ENCODE peak calls at places on chromosome 2, in ten cellular contexts. U is sigmoid colon, K is HCT116, M is transverse colon, R is K562, Q is upper lobe of left lung, Y is HepG2, N is spleen, V is endothelial cell of umbilical vein, I is stomach. D is an unnamed sample.

GRCh38 chr2:232363784-232364615 is 14.6 kb upstream of the ALPP start:
- DNase-seq in K (no peak), I (no peak), U (peak), R (no peak), V (no peak), Y (no peak), N (peak), Q (peak), M (no peak), D (no peak)

GRCh38 chr2:203916756-203917155 is 19.8 kb upstream of the ICOS start:
- DNase-seq in Y (no peak), R (no peak), N (no peak), K (no peak), I (no peak), V (no peak), M (no peak), U (no peak), Q (no peak), D (no peak)

GRCh38 chr2:3729055-3729448 is 25.7 kb downstream of the DCDC2C start:
- DNase-seq in U (no peak), V (no peak), M (no peak), I (no peak), N (no peak), Q (no peak), Y (no peak), R (no peak), K (no peak), D (no peak)

GRCh38 chr2:186919272-186919671 is 70.3 kb upstream of the ZSWIM2 start:
- DNase-seq in N (no peak), Q (no peak), R (no peak), I (no peak), K (peak), M (no peak), V (peak), U (no peak), Y (no peak), D (no peak)

GRCh38 chr2:181673178-181673577 is 7.1 kb downstream of the NEUROD1 start:
- DNase-seq in K (no peak), M (no peak), I (no peak), Q (no peak), V (no peak), U (no peak), Y (no peak), R (no peak), N (no peak), D (no peak)

GRCh38 chr2:182894174-182894573 is 27.7 kb upstream of the FRZB start:
- DNase-seq in I (no peak), U (no peak), N (no peak), M (no peak), Y (no peak), V (no peak), K (no peak), R (no peak), Q (no peak), D (no peak)

GRCh38 chr2:180356676-180357075 is 349.6 kb upstream of the CWC22 start:
- DNase-seq in V (no peak), K (no peak), Y (no peak), Q (no peak), N (no peak), U (no peak), I (no peak), R (no peak), M (no peak), D (no peak)

GRCh38 chr2:173667415-173667814 is 297.8 kb downstream of the SP3 start:
- DNase-seq in R (no peak), Q (no peak), Y (peak), N (no peak), I (no peak), M (no peak), U (no peak), K (peak), V (no peak), D (no peak)

GRCh38 chr2:108640731-108641130 is 78.6 kb upstream of the RANBP2 start:
- DNase-seq in M (no peak), V (peak), Q (no peak), R (no peak), N (no peak), Y (no peak), I (no peak), U (no peak), K (no peak), D (no peak)

GRCh38 chr2:121245913-121246312 is 39.1 kb downstream of the TFCP2L1 start:
- DNase-seq in I (no peak), U (peak), Q (no peak), M (peak), R (no peak), V (no peak), N (peak), Y (no peak), K (no peak), D (no peak)

GRCh38 chr2:36663314-36663713 is 33.2 kb upstream of the VIT start:
- DNase-seq in N (no peak), V (no peak), Q (no peak), M (no peak), Y (no peak), R (no peak), K (no peak), I (no peak), U (no peak), D (no peak)

GRCh38 chr2:33068261-33068660 is 121.5 kb downstream of the LTBP1 start:
- DNase-seq in Q (no peak), V (no peak), K (no peak), I (no peak), Y (no peak), R (no peak), M (no peak), N (no peak), U (no peak), D (no peak)

GRCh38 chr2:229775614-229776313 is 61.4 kb upstream of the DNER start:
- DNase-seq in U (no peak), Y (no peak), K (no peak), I (no peak), Q (no peak), M (no peak), V (no peak), R (no peak), N (no peak), D (no peak)

GRCh38 chr2:150644298-150645067 is 157.0 kb upstream of the RND3 start:
- DNase-seq in R (no peak), M (no peak), Q (no peak), V (no peak), N (no peak), U (no peak), K (no peak), I (no peak), Y (no peak), D (no peak)

GRCh38 chr2:9757430-9758287 is 85.6 kb upstream of the TAF1B start:
- DNase-seq in I (no peak), N (no peak), R (no peak), V (no peak), K (no peak), U (no peak), M (no peak), Q (no peak), Y (no peak), D (no peak)

GRCh38 chr2:98434492-98434891 is 10.2 kb upstream of the INPP4A start:
- DNase-seq in Q (no peak), I (no peak), U (no peak), V (no peak), K (no peak), M (no peak), Y (no peak), N (no peak), R (no peak), D (no peak)

GRCh38 chr2:189276277-189276676 is 96.7 kb upstream of the COL5A2 start:
- DNase-seq in R (no peak), K (no peak), N (no peak), I (no peak), U (no peak), M (no peak), Y (no peak), V (peak), Q (no peak), D (no peak)
- TF ChIP-seq POLR2AphosphoS5 in R (no peak), K (no peak), N (no peak), I (no peak), U (no peak), M (no peak), Y (no peak), V (no peak), Q (no peak), D (no peak)

GRCh38 chr2:29154610-29155009 is 39.4 kb downstream of the CLIP4 start:
- DNase-seq in K (no peak), Y (no peak), N (no peak), V (no peak), M (no peak), I (no peak), Q (no peak), R (no peak), U (no peak), D (no peak)

GRCh38 chr2:29159125-29159524 is 43.9 kb downstream of the CLIP4 start:
- DNase-seq in V (no peak), Y (no peak), Q (no peak), N (no peak), M (no peak), R (no peak), I (no peak), U (no peak), K (no peak), D (no peak)

GRCh38 chr2:29160184-29160583 is 45.0 kb downstream of the CLIP4 start:
- DNase-seq in M (no peak), V (no peak), R (no peak), Q (no peak), U (no peak), Y (no peak), K (no peak), I (no peak), N (no peak), D (no peak)

GRCh38 chr2:29155578-29155977 is 40.4 kb downstream of the CLIP4 start:
- DNase-seq in Y (no peak), I (no peak), U (no peak), N (no peak), V (no peak), K (no peak), Q (no peak), R (no peak), M (no peak), D (no peak)

DNA sequence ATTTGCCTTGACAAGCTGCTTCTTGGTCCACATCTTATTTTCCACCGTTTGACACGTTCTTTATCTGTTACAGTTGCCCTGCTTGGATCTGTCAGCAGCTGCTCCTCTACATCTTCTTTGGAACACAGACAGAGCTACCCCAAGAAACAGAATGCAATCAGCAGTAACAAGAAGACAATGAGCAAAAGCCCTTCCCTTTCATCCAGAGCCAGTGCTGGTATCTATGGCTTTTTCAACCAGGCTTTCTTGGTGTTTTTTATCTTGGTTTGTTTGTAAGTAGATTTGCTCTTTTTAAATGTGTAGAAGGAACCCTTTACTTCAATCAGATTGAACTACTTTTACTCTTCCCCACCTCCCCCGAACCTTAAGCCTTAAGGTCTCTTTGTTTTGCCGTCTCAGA is 41.9 kb downstream of the CLIP4 start:
- DNase-seq in U (no peak), I (no peak), K (no peak), N (no peak), Q (no peak), V (no peak), Y (no peak), R (no peak), M (no peak), D (no peak)
- H3K4me3 ChIP-seq in U (no peak), I (no peak), K (no peak), N (no peak), Q (no peak), V (no peak), Y (no peak), R (no peak), M (no peak), D (no peak)

GRCh38 chr2:152201466-152201830 is 25.9 kb upstream of the STAM2 start:
- DNase-seq in U (no peak), R (no peak), N (no peak), K (no peak), Y (no peak), I (no peak), V (no peak), M (no peak), Q (no peak), D (no peak)
- H3K27ac ChIP-seq in U (no peak), R (no peak), N (no peak), K (no peak), Y (no peak), I (no peak), V (no peak), M (no peak), Q (no peak), D (no peak)

GRCh38 chr2:47868611-47869352 is 37.5 kb downstream of the FBXO11 start:
- DNase-seq in M (no peak), R (no peak), U (no peak), Y (no peak), I (no peak), K (no peak), V (peak), N (no peak), Q (no peak), D (no peak)

GRCh38 chr2:47870668-47871540 is 35.4 kb downstream of the FBXO11 start:
- DNase-seq in V (no peak), N (no peak), I (no peak), Q (no peak), M (no peak), U (no peak), Y (no peak), R (no peak), K (no peak), D (no peak)

GRCh38 chr2:47869859-47870258 is 36.4 kb downstream of the FBXO11 start:
- DNase-seq in M (no peak), N (no peak), V (peak), U (no peak), K (no peak), Q (no peak), R (no peak), Y (no peak), I (no peak), D (no peak)

GRCh38 chr2:47864566-47864965 is 41.7 kb downstream of the FBXO11 start:
- DNase-seq in V (no peak), M (no peak), Y (no peak), U (no peak), I (no peak), Q (no peak), N (no peak), R (no peak), K (no peak), D (no peak)

DNA sequence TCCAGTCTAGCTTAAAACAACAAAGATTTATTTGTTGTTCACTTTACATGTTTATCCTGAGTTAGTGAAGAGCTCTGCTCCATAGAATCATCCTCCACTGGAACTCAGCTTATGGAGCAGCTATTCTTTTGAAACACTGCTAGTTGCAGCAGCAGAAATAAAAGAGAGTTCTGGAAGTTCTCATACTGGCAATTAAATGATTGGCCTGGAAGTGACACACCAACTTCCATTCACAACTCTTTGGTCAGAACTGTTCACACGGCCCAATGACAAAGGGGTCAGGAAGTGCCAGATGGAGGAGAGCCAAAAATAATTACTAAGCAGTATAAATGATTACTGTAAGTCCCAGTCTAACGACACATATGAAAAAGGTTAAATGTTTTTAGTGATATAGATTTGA is 39.1 kb downstream of the FBXO11 start:
- DNase-seq in R (no peak), M (no peak), K (peak), N (no peak), Y (no peak), Q (peak), U (no peak), I (no peak), V (peak), D (no peak)
- TF ChIP-seq POLR2AphosphoS5 in R (no peak), M (peak), K (no peak), N (peak), Y (no peak), Q (peak), U (peak), I (no peak), V (peak), D (no peak)

GRCh38 chr2:102356381-102356712 is 751 bp downstream of the IL18R1 start:
- DNase-seq in M (no peak), I (no peak), Q (no peak), N (peak), V (no peak), U (no peak), K (no peak), Y (no peak), R (no peak), D (no peak)
- H3K4me3 ChIP-seq in M (peak), I (peak), Q (peak), N (peak), V (peak), U (peak), K (peak), Y (peak), R (peak), D (peak)

GRCh38 chr2:212535963-212536362 is 2.6 kb downstream of the ERBB4 start:
- DNase-seq in V (no peak), U (no peak), Y (no peak), M (no peak), I (no peak), K (no peak), R (no peak), Q (no peak), N (no peak), D (no peak)

GRCh38 chr2:212538156-212539144 is at the start of gene ERBB4:
- DNase-seq in I (peak), Y (no peak), M (no peak), Q (peak), U (peak), R (no peak), V (peak), K (no peak), N (peak), D (no peak)

GRCh38 chr2:212539145-212539880 is 711 bp upstream of the ERBB4 start:
- DNase-seq in I (peak), Q (peak), M (no peak), Y (no peak), U (peak), K (no peak), N (peak), V (peak), R (peak), D (peak)

GRCh38 chr2:212536385-212537310 is 2.0 kb downstream of the ERBB4 start:
- DNase-seq in N (peak), V (peak), I (no peak), U (no peak), R (no peak), M (no peak), Y (no peak), Q (no peak), K (no peak), D (no peak)

DNA sequence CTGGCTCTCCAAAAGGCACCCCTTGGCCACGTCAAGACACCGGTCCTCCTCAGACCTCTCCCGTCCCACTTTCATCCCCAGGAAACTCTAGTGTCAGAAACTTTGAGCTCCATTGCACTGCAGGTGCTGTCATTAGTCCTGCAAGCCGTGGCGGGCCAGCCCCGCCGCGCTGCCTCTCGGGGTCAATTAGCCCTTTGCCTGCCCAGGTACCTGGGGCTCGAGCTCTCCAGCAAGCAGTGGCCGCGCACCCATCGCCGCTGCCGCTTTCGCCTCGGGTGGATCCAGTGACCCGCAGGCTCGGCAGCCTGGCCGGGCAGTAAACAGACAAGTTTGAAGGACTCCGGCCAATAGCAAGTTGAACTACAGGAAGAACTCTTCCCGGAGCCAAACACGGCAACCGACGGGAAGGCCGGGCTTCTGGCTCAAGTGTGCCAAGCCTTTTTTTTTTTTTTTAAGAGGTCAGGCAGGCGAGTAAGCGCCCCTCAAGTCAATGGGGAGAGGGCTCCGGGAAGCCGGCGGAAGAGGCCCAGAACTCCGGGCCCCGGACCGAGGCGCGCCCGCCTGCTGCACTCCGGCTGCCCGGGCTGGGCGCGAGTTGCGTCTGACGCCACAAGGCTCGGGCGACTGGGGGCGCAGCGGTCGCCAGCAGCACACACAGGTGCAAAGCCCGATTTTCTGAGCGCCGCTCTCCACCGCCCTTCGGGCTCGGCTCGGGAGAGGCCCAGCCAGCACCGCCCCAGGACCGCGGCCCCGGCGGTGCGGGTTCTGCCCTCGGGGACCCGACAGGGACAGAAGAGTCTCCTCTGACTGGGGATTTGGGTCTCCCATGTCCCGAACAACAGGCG is 1.1 kb downstream of the ERBB4 start:
- DNase-seq in Y (no peak), I (peak), K (no peak), N (peak), Q (peak), V (peak), R (no peak), M (no peak), U (no peak), D (peak)
- H3K27ac ChIP-seq in Y (no peak), I (no peak), K (no peak), N (no peak), Q (no peak), V (no peak), R (no peak), M (no peak), U (no peak), D (peak)

GRCh38 chr2:198656869-198657268 is 800.9 kb downstream of the SATB2 start:
- DNase-seq in N (no peak), Q (no peak), I (no peak), M (no peak), K (no peak), V (no peak), R (no peak), U (no peak), Y (no peak), D (no peak)

GRCh38 chr2:198660491-198660890 is 797.2 kb downstream of the SATB2 start:
- DNase-seq in V (no peak), M (no peak), N (no peak), U (no peak), Q (no peak), Y (no peak), K (no peak), I (no peak), R (no peak), D (no peak)

GRCh38 chr2:198662916-198663315 is 794.8 kb downstream of the SATB2 start:
- DNase-seq in U (no peak), M (no peak), R (no peak), N (no peak), V (no peak), Q (no peak), K (no peak), I (no peak), Y (no peak), D (no peak)

GRCh38 chr2:198657520-198658121 is 800.1 kb downstream of the SATB2 start:
- DNase-seq in Q (no peak), K (peak), M (peak), Y (peak), U (no peak), V (peak), I (no peak), N (no peak), R (peak), D (no peak)

GRCh38 chr2:198659471-198659870 is 798.3 kb downstream of the SATB2 start:
- DNase-seq in K (no peak), U (no peak), Q (no peak), V (no peak), I (no peak), Y (no peak), R (no peak), N (no peak), M (no peak), D (no peak)
- TF ChIP-seq POLR2AphosphoS5 in K (no peak), U (no peak), Q (no peak), V (no peak), I (no peak), Y (no peak), R (no peak), N (no peak), M (no peak), D (no peak)

DNA sequence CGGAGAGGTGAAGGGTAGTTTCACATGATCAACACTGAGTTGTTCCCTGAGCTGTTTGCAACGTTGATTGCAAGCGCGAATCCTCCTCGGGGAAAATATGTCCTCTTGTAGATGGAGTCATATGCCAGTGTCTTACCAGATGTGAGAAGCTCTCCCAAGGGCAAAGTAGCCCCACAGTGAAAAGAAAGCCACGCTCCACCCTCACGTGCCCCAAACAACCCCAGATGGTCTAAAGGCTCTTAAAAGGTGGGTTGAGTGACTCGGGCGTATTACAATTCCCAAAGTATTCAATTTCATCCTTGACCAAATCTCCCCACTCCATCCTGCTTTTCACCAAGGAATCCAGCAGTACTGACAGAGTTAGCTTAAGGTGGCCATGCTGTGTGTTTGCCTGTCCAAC is 332.1 kb upstream of the SOX11 start:
- DNase-seq in U (no peak), I (no peak), M (no peak), V (no peak), Q (no peak), Y (no peak), K (no peak), N (no peak), R (no peak), D (no peak)
- H3K4me3 ChIP-seq in U (no peak), I (no peak), M (no peak), V (no peak), Q (no peak), Y (no peak), K (no peak), N (no peak), R (no peak), D (no peak)

D was measured in breast epithelium.